ENCODE peak calls at places on chromosomes 6 and 20, in eight cellular contexts. U is mammary epithelial cell, H is endodermal cell, K is fibroblast of pulmonary artery, L is upper lobe of right lung, A is IMR-90, I is psoas muscle, S is lower leg skin. E is an unnamed sample.

GRCh38 chr6:84967389-84967788 is 203.0 kb upstream of the TBX18 start:
- DNase-seq in U (peak), H (peak), K (peak), L (no peak), A (peak), I (no peak), S (no peak), E (no peak)

GRCh38 chr6:90131614-90132423 is 164.8 kb downstream of the BACH2 start:
- DNase-seq in U (no peak), H (no peak), K (no peak), L (no peak), A (peak), I (peak), S (peak), E (no peak)

GRCh38 chr6:43129434-43130194 is 41.5 kb upstream of the SRF start:
- DNase-seq in U (peak), H (peak), K (peak), L (no peak), A (peak), I (no peak), S (no peak), E (no peak)

GRCh38 chr6:13472099-13472498 is 15.3 kb downstream of the GFOD1 start:
- DNase-seq in U (no peak), H (no peak), K (no peak), L (no peak), A (peak), I (no peak), S (no peak), E (no peak)

GRCh38 chr6:136123464-136123863 is 126.6 kb downstream of the MTFR2 start:
- DNase-seq in U (peak), H (no peak), K (peak), L (no peak), A (peak), I (no peak), S (no peak), E (no peak)

GRCh38 chr6:168848797-168849196 is 404.8 kb downstream of the THBS2 start:
- DNase-seq in U (no peak), H (no peak), K (no peak), L (no peak), A (no peak), I (no peak), S (no peak), E (no peak)

GRCh38 chr6:55445648-55446204 is 118.5 kb downstream of the GFRAL start:
- DNase-seq in U (peak), H (no peak), K (peak), L (no peak), A (peak), I (no peak), S (no peak), E (no peak)

GRCh38 chr20:6051505-6051904 is 2.4 kb downstream of the LRRN4 start:
- DNase-seq in U (peak), H (no peak), K (peak), L (no peak), A (peak), I (no peak), S (no peak), E (no peak)

GRCh38 chr20:32608664-32609015 is 23.5 kb upstream of the NOL4L start:
- DNase-seq in U (no peak), H (no peak), K (no peak), L (no peak), A (no peak), I (no peak), S (no peak), E (no peak)

GRCh38 chr6:131694832-131695426 is 6.3 kb downstream of the OR2A4 start:
- DNase-seq in U (peak), H (peak), K (peak), L (no peak), A (peak), I (no peak), S (no peak), E (no peak)

GRCh38 chr20:21357851-21358250 is 39.5 kb downstream of the NKX2-4 start:
- DNase-seq in U (no peak), H (no peak), K (peak), L (no peak), A (peak), I (no peak), S (no peak), E (no peak)

GRCh38 chr6:159169193-159169555 is at the start of gene FNDC1:
- DNase-seq in U (no peak), H (peak), K (no peak), L (peak), A (no peak), I (peak), S (no peak), E (no peak)

GRCh38 chr6:6840831-6841263 is 252.3 kb downstream of the LY86 start:
- DNase-seq in U (no peak), H (no peak), K (no peak), L (no peak), A (no peak), I (no peak), S (no peak), E (peak)

GRCh38 chr6:158906926-158907325 is 87.8 kb upstream of the EZR start:
- DNase-seq in U (no peak), H (no peak), K (no peak), L (no peak), A (peak), I (no peak), S (no peak), E (no peak)

GRCh38 chr6:34911822-34912221 is 22.8 kb downstream of the ANKS1A start:
- DNase-seq in U (no peak), H (no peak), K (no peak), L (no peak), A (no peak), I (no peak), S (no peak), E (no peak)

GRCh38 chr20:61253264-61253639 is 1.2 kb downstream of the CDH4 start:
- DNase-seq in U (no peak), H (no peak), K (peak), L (no peak), A (peak), I (no peak), S (no peak), E (no peak)
- H3K4me3 ChIP-seq in U (peak), H (peak), K (peak), L (peak), A (peak), I (peak), S (no peak), E (no peak)

GRCh38 chr6:3829285-3829684 is 19.9 kb upstream of the FAM50B start:
- DNase-seq in U (no peak), H (no peak), K (no peak), L (no peak), A (no peak), I (no peak), S (peak), E (no peak)

GRCh38 chr6:3823671-3824070 is 25.5 kb upstream of the FAM50B start:
- DNase-seq in U (no peak), H (no peak), K (no peak), L (no peak), A (no peak), I (no peak), S (no peak), E (no peak)

GRCh38 chr6:3825851-3826581 is 23.2 kb upstream of the FAM50B start:
- DNase-seq in U (peak), H (no peak), K (peak), L (peak), A (peak), I (peak), S (peak), E (no peak)

GRCh38 chr6:3822747-3823445 is 26.3 kb upstream of the FAM50B start:
- DNase-seq in U (peak), H (no peak), K (peak), L (no peak), A (no peak), I (no peak), S (peak), E (no peak)

GRCh38 chr6:3825331-3825831 is 23.8 kb upstream of the FAM50B start:
- DNase-seq in U (peak), H (peak), K (peak), L (peak), A (peak), I (peak), S (peak), E (no peak)
- TF ChIP-seq CTCF in U (peak), H (peak), K (peak), L (peak), A (peak), I (peak), S (no peak), E (no peak)

GRCh38 chr6:52389264-52389625 is 27.3 kb downstream of the PAQR8 start:
- DNase-seq in U (peak), H (no peak), K (no peak), L (no peak), A (peak), I (no peak), S (no peak), E (no peak)
- H3K4me3 ChIP-seq in U (no peak), H (no peak), K (no peak), L (no peak), A (no peak), I (no peak), S (no peak), E (no peak)

GRCh38 chr20:8389381-8390368 is 257.6 kb downstream of the PLCB1 start:
- DNase-seq in U (peak), H (no peak), K (peak), L (no peak), A (peak), I (no peak), S (no peak), E (no peak)
- TF ChIP-seq CTCF in U (peak), H (peak), K (peak), L (peak), A (peak), I (peak), S (no peak), E (peak)

DNA sequence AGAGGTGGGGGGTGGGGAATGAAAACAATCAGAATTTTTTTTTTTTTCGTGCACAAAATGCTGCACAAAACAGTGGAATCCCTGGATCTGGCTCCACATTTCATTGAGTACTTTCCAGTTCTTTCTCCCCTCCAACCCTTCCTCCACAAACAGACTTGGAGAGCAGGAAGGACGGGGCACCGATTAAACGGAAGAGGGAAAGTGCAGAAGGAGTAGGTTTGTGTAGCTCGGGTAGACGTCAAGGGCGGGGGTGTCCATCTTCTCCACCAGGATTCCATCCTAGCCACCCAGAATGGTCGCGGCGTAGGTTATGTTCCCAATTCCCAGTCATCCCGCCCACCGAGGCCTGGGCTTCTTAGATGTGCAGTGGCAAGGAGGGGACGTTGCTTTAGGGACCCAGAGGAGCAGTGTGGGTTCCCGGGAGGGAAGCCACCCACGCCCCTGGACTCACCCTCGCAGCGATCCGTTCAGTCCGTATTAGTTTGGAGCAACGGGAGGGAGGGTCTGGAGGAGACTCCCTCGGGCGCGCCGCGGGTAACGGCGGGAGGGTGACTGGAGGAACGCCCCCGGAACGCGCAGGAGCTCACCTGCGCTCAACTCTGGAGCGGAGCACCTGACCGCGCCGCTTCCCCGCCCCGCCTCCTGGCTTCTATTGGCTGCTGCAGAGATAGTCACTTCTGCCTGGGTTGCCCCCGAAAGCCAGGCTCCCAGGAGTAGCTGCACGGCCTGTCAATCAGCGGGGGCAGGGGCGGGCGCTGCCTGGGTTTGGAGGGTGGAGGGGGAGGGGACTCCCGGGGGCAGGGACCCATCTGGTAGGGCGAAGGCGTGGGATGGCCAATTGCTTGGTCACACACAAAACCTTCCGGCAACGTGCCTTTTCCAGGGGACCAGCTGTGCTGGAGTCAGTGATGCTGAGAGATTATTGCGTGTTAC is at the start of gene ENPP5:
- DNase-seq in U (peak), H (peak), K (no peak), L (peak), A (no peak), I (peak), S (peak), E (no peak)
- H3K4me3 ChIP-seq in U (peak), H (peak), K (peak), L (peak), A (no peak), I (peak), S (peak), E (peak)

DNA sequence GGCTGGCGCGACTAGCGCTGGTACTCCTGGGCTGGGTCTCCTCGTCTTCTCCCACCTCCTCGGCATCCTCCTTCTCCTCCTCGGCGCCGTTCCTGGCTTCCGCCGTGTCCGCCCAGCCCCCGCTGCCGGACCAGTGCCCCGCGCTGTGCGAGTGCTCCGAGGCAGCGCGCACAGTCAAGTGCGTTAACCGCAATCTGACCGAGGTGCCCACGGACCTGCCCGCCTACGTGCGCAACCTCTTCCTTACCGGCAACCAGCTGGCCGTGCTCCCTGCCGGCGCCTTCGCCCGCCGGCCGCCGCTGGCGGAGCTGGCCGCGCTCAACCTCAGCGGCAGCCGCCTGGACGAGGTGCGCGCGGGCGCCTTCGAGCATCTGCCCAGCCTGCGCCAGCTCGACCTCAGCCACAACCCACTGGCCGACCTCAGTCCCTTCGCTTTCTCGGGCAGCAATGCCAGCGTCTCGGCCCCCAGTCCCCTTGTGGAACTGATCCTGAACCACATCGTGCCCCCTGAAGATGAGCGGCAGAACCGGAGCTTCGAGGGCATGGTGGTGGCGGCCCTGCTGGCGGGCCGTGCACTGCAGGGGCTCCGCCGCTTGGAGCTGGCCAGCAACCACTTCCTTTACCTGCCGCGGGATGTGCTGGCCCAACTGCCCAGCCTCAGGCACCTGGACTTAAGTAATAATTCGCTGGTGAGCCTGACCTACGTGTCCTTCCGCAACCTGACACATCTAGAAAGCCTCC is 1.6 kb downstream of the TPBG start:
- DNase-seq in U (peak), H (peak), K (peak), L (peak), A (peak), I (no peak), S (no peak), E (no peak)
- TF ChIP-seq CTCF in U (peak), H (peak), K (peak), L (peak), A (peak), I (no peak), S (no peak), E (no peak)

DNA sequence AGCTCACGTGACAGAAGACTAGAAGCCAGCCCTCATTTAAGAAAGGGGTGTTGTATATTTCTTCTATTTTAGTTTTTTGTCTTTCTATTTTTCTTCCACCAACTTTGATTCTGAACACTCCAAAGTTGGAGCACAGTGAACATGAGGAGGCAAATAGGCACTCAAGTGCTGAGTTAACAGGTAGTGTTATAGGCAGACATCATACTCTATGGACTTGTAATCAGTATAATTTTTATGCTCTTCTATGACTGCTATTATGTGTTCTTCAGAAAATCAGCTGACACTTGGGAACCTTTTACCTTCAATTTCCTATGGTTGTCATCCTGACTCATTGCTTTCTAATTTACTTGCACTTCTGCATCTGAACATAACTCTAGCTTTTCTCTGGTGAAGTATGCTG is 396.3 kb upstream of the EYS start:
- DNase-seq in U (no peak), H (no peak), K (no peak), L (no peak), A (no peak), I (no peak), S (no peak), E (no peak)
- H3K4me3 ChIP-seq in U (no peak), H (no peak), K (no peak), L (no peak), A (no peak), I (no peak), S (no peak), E (no peak)

DNA sequence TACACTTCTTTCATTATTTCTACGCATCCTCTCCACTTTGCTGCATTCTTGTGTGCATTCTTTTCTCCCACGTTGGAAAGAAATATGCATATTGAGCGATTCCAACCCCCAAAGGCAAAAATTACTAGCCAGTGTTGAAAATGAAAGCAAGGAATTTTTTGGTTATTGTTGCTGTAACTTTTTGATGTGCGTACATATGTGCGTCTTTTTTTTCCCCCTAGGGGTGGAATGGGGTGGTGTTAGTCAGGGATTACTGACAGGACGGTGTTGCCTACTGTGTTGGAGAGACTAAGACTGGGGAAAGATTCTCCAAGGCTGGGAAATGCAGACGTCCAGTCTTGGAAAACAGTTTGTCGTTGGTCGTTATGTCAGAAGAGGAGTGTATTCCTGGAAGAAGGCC is 44.2 kb upstream of the ESR1 start:
- DNase-seq in U (peak), H (no peak), K (peak), L (no peak), A (peak), I (no peak), S (no peak), E (no peak)
- TF ChIP-seq CTCF in U (peak), H (peak), K (peak), L (peak), A (peak), I (peak), S (no peak), E (peak)